ENCODE peak calls at places on chromosomes 6 and 20, in six cellular contexts. D is GM12878, W is H1, Q is WTC11, I is GM23338, U is HepG2. F is an unnamed sample.

GRCh38 chr20:37007898-37008649 is 56.6 kb upstream of the SAMHD1 start:
- DNase-seq in D (no peak), W (no peak), Q (no peak), I (no peak), U (peak), F (peak)

GRCh38 chr6:41032830-41033229 is 6.2 kb downstream of the UNC5CL start:
- DNase-seq in D (no peak), W (no peak), Q (no peak), I (no peak), U (no peak), F (no peak)

GRCh38 chr6:148521586-148521985 is 178.9 kb downstream of the SASH1 start:
- DNase-seq in D (no peak), W (no peak), Q (no peak), I (no peak), U (no peak), F (no peak)

GRCh38 chr20:34402461-34402860 is 39.4 kb downstream of the ITCH start:
- DNase-seq in D (no peak), W (no peak), Q (no peak), I (no peak), U (no peak), F (no peak)

GRCh38 chr6:156725712-156726111 is 51.5 kb upstream of the ARID1B start:
- DNase-seq in D (no peak), W (no peak), Q (no peak), I (no peak), U (no peak), F (no peak)

GRCh38 chr6:119346914-119347313 is 2.6 kb downstream of the MAN1A1 start:
- DNase-seq in D (no peak), W (no peak), Q (no peak), I (no peak), U (no peak), F (no peak)

GRCh38 chr6:98944598-98945011 is 3.1 kb downstream of the FBXL4 start:
- DNase-seq in D (no peak), W (no peak), Q (no peak), I (no peak), U (peak), F (peak)

GRCh38 chr6:20978176-20978614 is 443.9 kb downstream of the CDKAL1 start:
- DNase-seq in D (peak), W (no peak), Q (no peak), I (no peak), U (no peak), F (no peak)

GRCh38 chr6:159819932-159820640 is 20.0 kb downstream of the PNLDC1 start:
- DNase-seq in D (no peak), W (no peak), Q (no peak), I (no peak), U (no peak), F (no peak)

GRCh38 chr20:62876826-62877728 is 15.5 kb upstream of the TCFL5 start:
- DNase-seq in D (no peak), W (no peak), Q (peak), I (no peak), U (no peak), F (no peak)

GRCh38 chr6:4351857-4352669 is 216.7 kb upstream of the ECI2 start:
- DNase-seq in D (no peak), W (peak), Q (no peak), I (no peak), U (no peak), F (no peak)

GRCh38 chr6:103783344-103783743 is 1076.4 kb downstream of the HACE1 start:
- DNase-seq in D (no peak), W (no peak), Q (no peak), I (no peak), U (no peak), F (no peak)

GRCh38 chr6:146149770-146150169 is 120.9 kb downstream of the GRM1 start:
- DNase-seq in D (no peak), W (no peak), Q (no peak), I (peak), U (no peak), F (no peak)

GRCh38 chr6:156988276-156989158 is 211.3 kb downstream of the ARID1B start:
- DNase-seq in D (peak), W (no peak), Q (no peak), I (peak), U (peak), F (peak)

GRCh38 chr6:34585512-34586045 is 29.4 kb upstream of the SPDEF start:
- DNase-seq in D (no peak), W (no peak), Q (no peak), I (no peak), U (no peak), F (no peak)

GRCh38 chr20:53666144-53666543 is 72.5 kb upstream of the ZNF217 start:
- DNase-seq in D (no peak), W (no peak), Q (no peak), I (no peak), U (no peak), F (no peak)

GRCh38 chr20:55592866-55593265 is 412.5 kb downstream of the CBLN4 start:
- DNase-seq in D (no peak), W (no peak), Q (no peak), I (no peak), U (no peak), F (no peak)

DNA sequence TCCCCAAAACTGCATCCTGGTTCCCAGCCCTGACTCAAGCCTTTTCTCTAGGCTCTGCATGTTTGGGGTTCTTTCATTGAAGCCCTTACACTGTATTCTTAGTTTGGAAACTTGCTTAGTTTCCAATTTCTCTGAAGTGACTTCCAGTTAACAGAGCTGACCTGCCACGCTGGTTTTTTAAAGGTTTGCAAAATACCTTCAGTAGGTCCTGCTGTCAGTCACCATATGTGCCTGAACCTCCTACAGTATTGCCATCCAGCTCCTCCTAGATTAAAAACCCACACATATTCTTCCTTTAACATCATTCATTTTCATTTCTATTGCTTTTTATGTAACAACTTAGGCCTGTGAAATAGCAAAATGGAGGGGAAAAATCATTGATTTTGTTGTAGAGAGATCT is 191.4 kb upstream of the PREP start:
- DNase-seq in D (no peak), W (no peak), Q (no peak), I (no peak), U (no peak), F (no peak)
- TF ChIP-seq CREB1 in D (no peak), W (no peak), Q (no peak), I (no peak), U (no peak), F (no peak)

DNA sequence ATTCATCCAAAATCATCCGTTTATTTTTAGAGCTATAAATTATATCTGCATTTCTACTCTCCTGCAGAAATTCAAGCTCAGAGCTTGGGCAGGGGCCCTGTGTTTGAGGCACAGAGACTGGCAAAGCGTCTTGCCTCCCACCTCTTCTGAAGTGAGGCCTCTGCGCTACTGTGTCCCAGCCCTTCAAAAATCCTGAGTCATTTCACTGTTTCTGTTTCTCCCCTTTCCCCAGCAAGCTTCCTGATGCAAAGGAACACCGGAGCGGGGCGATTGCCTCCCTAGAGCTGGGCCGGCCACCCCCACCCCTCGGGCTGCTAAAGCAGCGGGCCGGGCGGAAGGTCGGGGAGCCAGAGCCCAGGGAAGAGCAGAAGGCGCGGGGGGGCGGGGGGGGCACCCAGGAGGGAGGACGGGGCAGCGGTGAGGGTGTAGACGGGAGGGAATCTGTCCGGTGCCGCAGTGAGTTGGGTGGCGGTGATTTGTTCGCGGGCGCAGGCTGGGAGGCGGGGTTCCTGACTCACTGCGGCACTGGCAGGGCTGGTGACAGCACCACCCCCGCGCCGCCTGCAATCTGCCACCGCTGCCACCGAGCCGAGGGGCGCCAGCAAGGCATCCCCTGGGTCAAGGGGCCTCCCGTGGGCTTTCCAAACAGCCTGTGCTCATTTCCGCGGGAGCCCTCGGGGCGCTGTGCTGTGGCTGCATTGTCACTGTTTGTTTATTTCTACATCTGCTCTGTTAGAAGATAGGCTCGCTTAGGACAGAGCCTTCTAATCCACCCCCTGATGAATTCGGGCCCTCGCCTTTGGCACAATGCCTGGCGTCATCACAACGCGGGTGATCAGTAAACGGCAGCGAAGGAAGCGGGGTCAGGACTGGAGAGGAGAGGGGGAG is 46.5 kb upstream of the SNAP25 start:
- DNase-seq in D (no peak), W (peak), Q (peak), I (peak), U (no peak), F (no peak)
- TF ChIP-seq CREB1 in D (no peak), W (no peak), Q (no peak), I (peak), U (no peak), F (no peak)

GRCh38 chr6:44373051-44373450 is 14.5 kb upstream of the CDC5L start:
- DNase-seq in D (no peak), W (no peak), Q (no peak), I (no peak), U (no peak), F (no peak)

GRCh38 chr6:44363377-44363926 is 21.0 kb downstream of the SPATS1 start:
- DNase-seq in D (no peak), W (no peak), Q (no peak), I (no peak), U (no peak), F (no peak)

GRCh38 chr6:44366781-44367180 is 20.7 kb upstream of the CDC5L start:
- DNase-seq in D (no peak), W (no peak), Q (no peak), I (no peak), U (no peak), F (no peak)

GRCh38 chr6:44367686-44368085 is 19.8 kb upstream of the CDC5L start:
- DNase-seq in D (no peak), W (no peak), Q (no peak), I (no peak), U (no peak), F (no peak)
- TF ChIP-seq CREB1 in D (no peak), W (no peak), Q (no peak), I (no peak), U (no peak), F (no peak)

DNA sequence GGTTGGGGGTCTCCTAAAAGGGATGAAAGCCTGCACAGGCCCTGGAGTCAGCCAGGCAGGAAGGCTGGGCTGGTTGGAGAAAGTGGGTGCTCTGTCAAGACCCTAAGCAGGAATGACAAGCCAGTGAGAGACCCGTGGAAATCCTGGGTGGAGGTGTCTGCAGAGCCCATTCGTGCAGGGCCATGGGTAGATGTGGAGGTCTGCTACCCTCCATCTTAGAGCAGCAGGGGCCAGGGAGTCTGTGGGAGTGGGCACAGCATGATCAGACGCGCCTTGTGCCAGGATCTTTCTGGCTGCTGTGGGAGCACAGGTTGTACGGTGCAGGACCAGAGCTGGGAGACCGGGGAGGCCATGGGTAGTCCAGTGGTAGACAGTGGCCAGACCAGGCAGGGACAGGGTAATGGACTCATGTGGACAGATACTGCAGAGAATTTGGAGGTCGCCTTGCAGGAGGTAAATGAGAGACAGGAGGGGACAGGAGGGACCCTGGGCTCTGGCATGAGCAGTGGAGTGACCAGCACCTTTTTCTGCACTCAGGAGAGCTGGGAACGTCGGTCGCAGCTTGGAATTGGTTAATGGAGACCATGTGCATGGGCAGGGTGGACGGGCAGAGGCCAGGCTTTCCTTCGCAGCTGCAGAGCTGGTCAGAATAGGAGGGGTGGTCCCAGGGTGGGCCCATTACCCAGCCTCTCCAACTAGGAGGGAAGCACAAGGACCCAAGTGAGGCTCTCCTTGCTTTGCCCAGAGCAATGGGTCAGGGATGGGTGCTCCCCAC is 203.5 kb upstream of the PMEPA1 start:
- DNase-seq in D (no peak), W (no peak), Q (no peak), I (no peak), U (no peak), F (no peak)
- TF ChIP-seq CREB1 in D (no peak), W (no peak), Q (no peak), I (no peak), U (no peak), F (no peak)

GRCh38 chr6:759729-760128 is 66.8 kb upstream of the EXOC2 start:
- DNase-seq in D (no peak), W (no peak), Q (no peak), I (no peak), U (no peak), F (no peak)

GRCh38 chr6:766625-767024 is 73.7 kb upstream of the EXOC2 start:
- DNase-seq in D (peak), W (no peak), Q (no peak), I (no peak), U (no peak), F (no peak)

GRCh38 chr6:756224-756623 is 63.3 kb upstream of the EXOC2 start:
- DNase-seq in D (no peak), W (no peak), Q (no peak), I (no peak), U (no peak), F (no peak)

GRCh38 chr6:760982-761955 is 68.3 kb upstream of the EXOC2 start:
- DNase-seq in D (no peak), W (no peak), Q (no peak), I (peak), U (no peak), F (no peak)
- TF ChIP-seq CREB1 in D (no peak), W (no peak), Q (no peak), I (no peak), U (no peak), F (no peak)

GRCh38 chr6:102154176-102154575 is 760.7 kb downstream of the GRIK2 start:
- DNase-seq in D (no peak), W (no peak), Q (no peak), I (no peak), U (no peak), F (no peak)
- TF ChIP-seq CREB1 in D (no peak), W (no peak), Q (no peak), I (no peak), U (no peak), F (no peak)

DNA sequence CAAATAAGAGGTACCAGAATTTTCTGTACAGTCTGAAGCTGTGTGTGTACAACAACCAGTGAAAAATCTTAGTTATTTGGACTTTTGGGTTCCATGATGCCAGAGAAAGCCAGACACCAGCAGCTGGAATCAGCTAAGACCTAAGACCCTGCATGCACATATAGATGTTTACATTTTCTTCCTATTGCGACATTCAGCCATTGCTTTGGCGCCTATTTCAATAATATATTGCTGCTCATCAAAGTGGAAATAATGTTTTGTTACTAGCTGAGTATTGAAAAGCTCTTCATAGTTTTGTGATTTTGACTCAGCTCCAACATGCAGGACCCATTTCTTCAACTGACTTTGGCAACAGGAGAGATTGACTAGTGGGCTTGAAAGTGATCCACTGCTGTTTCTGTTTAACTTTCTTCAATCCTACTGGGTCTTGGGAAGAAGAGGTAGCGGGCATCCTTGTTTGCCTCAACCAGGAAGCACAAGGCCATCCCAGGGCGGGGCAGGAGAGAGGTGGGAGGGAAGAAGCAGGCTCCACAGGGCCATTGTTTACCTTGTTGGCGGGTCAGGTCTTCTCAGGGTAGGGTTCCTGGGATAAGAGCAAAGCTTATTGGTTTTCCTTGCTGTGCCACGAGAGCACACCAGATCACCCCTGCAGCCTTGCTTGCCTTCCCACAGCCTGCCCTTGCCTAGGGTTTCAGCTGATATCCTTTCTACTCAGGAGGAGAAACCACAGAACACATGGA is 101.3 kb upstream of the ESR1 start:
- DNase-seq in D (no peak), W (no peak), Q (no peak), I (no peak), U (no peak), F (no peak)
- TF ChIP-seq CREB1 in D (no peak), W (no peak), Q (no peak), I (no peak), U (no peak), F (no peak)

GRCh38 chr20:47773381-47773786 is 11.9 kb downstream of the SULF2 start:
- DNase-seq in D (no peak), W (no peak), Q (no peak), I (no peak), U (no peak), F (no peak)
- TF ChIP-seq CREB1 in D (no peak), W (no peak), Q (no peak), I (no peak), U (no peak), F (no peak)

F was measured in K562.